ENCODE peak calls at places on chromosomes 16 and 17, in four cellular contexts. P, S, W and U are unnamed samples.

GRCh38 chr17:6163632-6164319 is 93.6 kb downstream of the WSCD1 start:
- DNase-seq in S (no peak), W (no peak), P (peak; percentile 26), U (no peak)

GRCh38 chr17:78935419-78936323 is 10.5 kb upstream of the TIMP2 start:
- DNase-seq in W (peak; percentile 99), S (peak; percentile 95), P (peak; percentile 29), U (no peak)

GRCh38 chr16:89198417-89199240 is 1.7 kb downstream of the SLC22A31 start:
- DNase-seq in W (no peak), P (no peak), S (no peak), U (no peak)

GRCh38 chr16:67258160-67258835 is 9.5 kb downstream of the SLC9A5 start:
- DNase-seq in P (peak; percentile 17), W (no peak), S (no peak), U (no peak)

GRCh38 chr16:88616320-88616719 is 22.1 kb upstream of the IL17C start:
- DNase-seq in W (no peak), P (no peak), S (no peak), U (no peak)

GRCh38 chr16:30775381-30776099 is 11.5 kb downstream of the ZNF629 start:
- DNase-seq in S (peak; percentile 83), P (peak; percentile 89), W (peak; percentile 76), U (peak; percentile 82)

GRCh38 chr16:50731989-50732589 is 9.8 kb upstream of the CYLD start:
- DNase-seq in P (no peak), W (no peak), S (no peak), U (no peak)

GRCh38 chr16:7150230-7150629 is 182.4 kb upstream of the RBFOX1 start:
- DNase-seq in S (no peak), W (no peak), P (no peak), U (no peak)

GRCh38 chr17:38980455-38981217 is 13.4 kb upstream of the FBXO47 start:
- DNase-seq in W (peak; percentile 57), S (peak; percentile 72), P (no peak), U (no peak)

GRCh38 chr17:17088511-17089205 is 46.4 kb downstream of the MPRIP start:
- DNase-seq in P (no peak), W (no peak), S (no peak), U (no peak)

GRCh38 chr16:89190150-89190958 is 10.0 kb downstream of the SLC22A31 start:
- DNase-seq in W (no peak), S (no peak), P (peak; percentile 24), U (no peak)

GRCh38 chr17:12605222-12605621 is 60.5 kb upstream of the MYOCD start:
- DNase-seq in P (no peak), W (peak; percentile 81), S (peak; percentile 40), U (no peak)

GRCh38 chr17:77212081-77212832 is 71.5 kb downstream of the SEC14L1 start:
- DNase-seq in P (no peak), S (no peak), W (no peak), U (no peak)

GRCh38 chr16:27982184-27982583 is 81.3 kb downstream of the GSG1L start:
- DNase-seq in S (no peak), P (no peak), W (no peak), U (no peak)

GRCh38 chr17:60248618-60249516 is 99.1 kb downstream of the CA4 start:
- DNase-seq in S (peak; percentile 38), P (no peak), W (peak; percentile 30), U (no peak)

GRCh38 chr17:56593073-56593740 is at the start of gene NOG:
- DNase-seq in P (peak; percentile 73), S (peak; percentile 77), W (peak; percentile 54), U (peak; percentile 77)

GRCh38 chr16:89732142-89732917 is 11.0 kb downstream of the ZNF276 start:
- DNase-seq in S (no peak), W (no peak), P (no peak), U (no peak)

GRCh38 chr17:7856081-7856791 is 1.1 kb downstream of the NAA38 start:
- DNase-seq in S (no peak), P (peak; percentile 42), W (no peak), U (peak; percentile 56)

GRCh38 chr16:59470556-59470955 is 736.4 kb upstream of the GOT2 start:
- DNase-seq in S (no peak), P (no peak), W (no peak), U (no peak)

GRCh38 chr16:67801889-67802288 is 4.5 kb downstream of the RANBP10 start:
- DNase-seq in W (no peak), S (no peak), P (no peak), U (no peak)

GRCh38 chr17:6938637-6939036 is 57.2 kb upstream of the ALOX12 start:
- DNase-seq in W (no peak), S (no peak), P (no peak), U (no peak)

GRCh38 chr17:16881239-16881924 is 90.5 kb downstream of the TNFRSF13B start:
- DNase-seq in S (no peak), W (no peak), P (peak; percentile 26), U (no peak)

GRCh38 chr16:70691223-70692129 is 5.6 kb upstream of the MTSS2 start:
- DNase-seq in S (peak; percentile 99), P (no peak), W (peak; percentile 97), U (no peak)

GRCh38 chr17:35793257-35793656 is 2.2 kb downstream of the MMP28 start:
- DNase-seq in W (no peak), P (peak; percentile 27), S (no peak), U (no peak)

GRCh38 chr17:30969989-30970680 is 704 bp upstream of the RNF135 start:
- DNase-seq in P (peak; percentile 60), S (no peak), W (no peak), U (no peak)

GRCh38 chr16:67268136-67268579 is 11.2 kb upstream of the PLEKHG4 start:
- DNase-seq in S (peak; percentile 95), W (peak; percentile 93), P (peak; percentile 24), U (no peak)

GRCh38 chr17:1398900-1399299 is 1.1 kb downstream of the YWHAE start:
- DNase-seq in P (no peak), S (peak; percentile 65), W (peak; percentile 40), U (no peak)

DNA sequence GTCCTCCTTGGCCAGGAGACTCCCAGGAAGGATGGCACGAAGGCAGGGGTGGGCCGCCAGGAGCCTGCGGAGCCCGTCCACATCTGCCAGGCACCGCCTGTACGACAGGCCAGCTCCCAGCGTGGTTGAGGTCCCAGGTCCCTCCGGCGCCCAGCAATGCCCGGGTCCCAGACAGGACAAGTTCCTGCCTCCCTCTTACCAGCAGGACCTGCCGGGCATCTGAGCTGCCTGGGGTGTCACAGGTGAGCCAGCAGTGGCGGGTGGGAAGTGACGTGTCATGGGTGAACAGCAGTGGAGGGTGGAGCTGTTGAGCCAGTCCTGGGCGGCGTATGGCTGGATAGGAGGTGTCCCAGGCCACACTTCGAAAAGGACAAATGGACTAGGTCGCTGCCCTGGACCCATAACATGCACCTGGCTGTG is 15.7 kb upstream of the BAHCC1 start:
- DNase-seq in S (no peak), P (no peak), W (no peak), U (no peak)
- H3K9me3 ChIP-seq in S (no peaks in the 10 kb centered on the region), P (no peaks in the 10 kb centered on the region), W (peaks cover 1% of the 10 kb centered on the region), U (no peaks in the 10 kb centered on the region)

DNA sequence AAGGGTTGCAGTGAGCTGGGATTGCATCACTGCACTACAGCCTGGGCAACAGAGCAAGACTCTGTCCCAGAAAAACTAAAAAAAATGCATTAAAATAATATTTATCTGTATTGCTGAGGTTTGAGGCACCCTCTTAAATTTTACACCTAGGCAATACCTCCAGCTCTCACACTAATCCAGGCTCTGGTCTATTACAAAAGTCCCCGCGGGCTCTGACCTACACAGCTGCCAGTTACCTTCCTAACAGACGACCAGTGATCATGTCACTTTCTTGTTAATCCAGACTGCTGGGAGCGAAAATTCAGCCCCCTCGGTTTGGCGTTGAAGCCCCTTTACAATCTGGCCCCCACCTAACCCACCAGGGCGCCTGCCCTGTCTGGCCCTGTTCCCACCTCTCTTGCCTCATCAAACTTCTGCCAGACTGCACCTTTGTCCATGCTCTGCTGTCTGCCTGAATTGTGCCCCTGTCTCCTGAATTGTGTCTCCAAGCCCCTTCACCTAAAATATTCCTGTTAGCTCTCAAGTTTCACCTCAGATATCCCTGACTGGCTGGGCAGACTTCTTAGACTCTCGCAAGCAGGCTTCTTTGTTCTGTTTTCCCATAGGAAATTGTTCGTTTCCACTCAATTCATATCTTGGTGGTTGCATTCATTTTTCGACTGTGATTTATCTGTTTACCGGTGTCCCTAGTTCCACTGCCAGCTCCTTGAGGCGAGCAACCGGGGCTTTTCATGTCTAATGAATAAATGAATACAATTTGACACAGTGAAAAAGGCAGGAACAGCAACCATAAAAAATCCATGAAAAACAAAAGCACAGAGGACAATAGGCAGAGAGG is 65.9 kb downstream of the PITPNC1 start:
- DNase-seq in S (peak; percentile 19), P (no peak), W (no peak), U (no peak)
- H2AK5ac ChIP-seq in S (no peak overlapping the region), P (no peak overlapping the region), W (peak overlapping the region; percentile 45), U (no peak overlapping the region)

DNA sequence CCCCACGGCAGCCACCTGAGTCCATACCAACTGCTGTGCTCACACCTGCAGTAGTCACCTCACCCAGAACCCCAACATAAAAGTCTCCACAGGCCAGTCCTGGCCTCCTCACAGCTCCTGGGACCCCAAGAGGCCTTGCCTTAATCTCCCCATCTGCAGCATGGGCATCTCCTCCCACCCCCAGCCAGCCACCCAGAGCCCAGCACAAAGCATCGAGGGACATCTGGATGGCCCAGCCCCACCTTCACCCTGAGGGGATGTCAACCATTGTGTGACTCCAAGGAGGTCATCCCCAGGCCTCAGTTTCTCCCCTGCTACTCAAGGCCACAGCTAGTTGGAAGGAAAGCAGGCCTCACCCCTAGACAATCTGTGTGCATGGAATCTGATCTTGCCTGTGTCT is 1775.3 kb downstream of the TP53TG3F start:
- DNase-seq in W (no peak), S (no peak), P (no peak), U (no peak)
- H3K9me3 ChIP-seq in W (peaks cover 26% of the 10 kb centered on the region), S (no peaks in the 10 kb centered on the region), P (peaks cover 79% of the 10 kb centered on the region), U (no peaks in the 10 kb centered on the region)

DNA sequence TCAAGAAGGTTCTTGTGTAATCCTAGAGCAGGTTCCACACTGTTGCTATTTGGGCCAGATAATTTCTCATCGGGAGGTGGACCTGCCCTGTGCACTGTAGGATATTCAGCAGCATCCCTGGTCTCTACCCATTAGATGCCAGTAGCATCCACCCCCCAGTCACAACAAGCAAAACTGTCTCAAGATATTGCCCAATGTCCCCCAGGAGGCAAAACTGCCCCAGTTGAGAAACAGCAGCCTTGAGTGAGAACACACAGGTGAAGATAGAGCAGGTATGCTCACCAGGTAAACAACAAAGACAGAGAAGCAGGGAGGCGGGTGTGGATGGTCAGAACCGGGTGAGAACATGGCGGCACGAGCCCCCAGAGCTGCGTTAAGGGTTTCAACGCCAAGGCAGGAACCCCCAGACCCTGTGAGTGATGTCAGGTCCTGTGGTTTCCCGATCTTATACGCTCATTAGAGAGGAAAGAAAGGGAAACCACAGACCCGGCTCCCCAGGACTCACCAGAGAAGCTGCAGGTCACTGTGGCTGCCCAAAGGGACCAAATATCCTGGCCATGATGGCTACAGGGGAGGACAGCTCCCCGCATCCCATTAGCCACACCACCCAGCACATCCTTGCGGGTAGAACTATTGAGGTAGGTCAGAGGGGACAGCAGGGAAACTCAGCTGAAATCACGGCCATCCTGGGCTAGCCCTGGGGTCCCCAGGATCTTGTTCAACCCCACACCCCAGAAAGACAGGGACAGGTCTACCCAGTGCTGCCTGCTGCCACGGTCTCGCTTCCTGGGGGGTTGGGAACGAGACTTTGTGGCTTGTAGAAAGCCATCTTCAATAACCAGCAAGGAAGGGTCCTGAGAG is 21.2 kb downstream of the CDC42EP4 start:
- DNase-seq in W (no peak), P (peak; percentile 27), S (no peak), U (no peak)
- H2AK5ac ChIP-seq in W (peak overlapping the region; percentile 66), P (no peak overlapping the region), S (peak overlapping the region; percentile 87), U (no peak overlapping the region)

GRCh38 chr16:53968896-53969295 is 264.9 kb downstream of the FTO start:
- DNase-seq in W (peak; percentile 37), P (no peak), S (no peak), U (no peak)
- H3K9me3 ChIP-seq in W (no peaks in the 10 kb centered on the region), P (no peaks in the 10 kb centered on the region), S (no peaks in the 10 kb centered on the region), U (no peaks in the 10 kb centered on the region)

GRCh38 chr16:85438981-85439639 is 174.0 kb upstream of the GSE1 start:
- DNase-seq in P (no peak), S (no peak), W (no peak), U (no peak)
- H2AK5ac ChIP-seq in P (no peak overlapping the region), S (no peak overlapping the region), W (no peak overlapping the region), U (peak overlapping the region; percentile 57)

GRCh38 chr16:75311383-75311938 is 60.0 kb upstream of the BCAR1 start:
- DNase-seq in W (peak; percentile 36), S (no peak), P (no peak), U (no peak)
- H3K9me3 ChIP-seq in W (no peaks in the 10 kb centered on the region), S (no peaks in the 10 kb centered on the region), P (no peaks in the 10 kb centered on the region), U (no peaks in the 10 kb centered on the region)